ENCODE peak calls at places on chromosomes 5 and 9, in ten cellular contexts. T is MCF 10A, M is nephron progenitor cell, E is HFF-Myc, I is BJ, F is GM12865, P is WTC11, W is left ventricle myocardium inferior, G is sigmoid colon, R is fibroblast of villous mesenchyme. C is an unnamed sample.

GRCh38 chr9:74887041-74887980 is at the start of gene TRPM6:
- DNase-seq in T (peak), E (peak), G (peak), I (peak), F (no peak), M (peak), W (peak), P (peak), R (peak), C (peak)

GRCh38 chr9:1335174-1335573 is 285.0 kb downstream of the DMRT2 start:
- DNase-seq in E (no peak), R (no peak), P (no peak), W (no peak), I (no peak), M (no peak), T (no peak), G (no peak), F (no peak), C (no peak)

GRCh38 chr9:105026451-105026850 is 98.5 kb upstream of the ABCA1 start:
- DNase-seq in R (no peak), M (no peak), G (no peak), I (no peak), P (no peak), E (no peak), W (no peak), F (no peak), T (no peak), C (no peak)

GRCh38 chr5:158978061-158978745 is 121.5 kb downstream of the EBF1 start:
- DNase-seq in I (peak), M (no peak), G (no peak), E (no peak), R (no peak), W (no peak), F (no peak), T (peak), P (no peak), C (no peak)

GRCh38 chr5:179912951-179913350 is 5.3 kb upstream of the TBC1D9B start:
- DNase-seq in I (no peak), M (no peak), W (no peak), T (no peak), P (no peak), E (no peak), F (no peak), G (no peak), R (no peak), C (no peak)

GRCh38 chr5:1001406-1002270 is 7.0 kb upstream of the NKD2 start:
- DNase-seq in M (no peak), I (no peak), R (no peak), F (peak), W (peak), E (no peak), G (peak), T (no peak), P (peak), C (no peak)

GRCh38 chr5:119996128-119996527 is 366.8 kb downstream of the FAM170A start:
- DNase-seq in P (no peak), E (peak), T (peak), I (no peak), M (no peak), G (no peak), W (no peak), R (peak), F (no peak), C (no peak)

GRCh38 chr5:18972244-18972643 is 1015.8 kb downstream of the CDH18 start:
- DNase-seq in R (no peak), E (no peak), W (no peak), P (no peak), I (no peak), G (no peak), F (no peak), M (no peak), T (no peak), C (no peak)

GRCh38 chr5:16568875-16569580 is 47.8 kb downstream of the RETREG1 start:
- DNase-seq in F (no peak), E (no peak), M (no peak), W (no peak), R (no peak), T (peak), P (no peak), G (peak), I (no peak), C (no peak)

GRCh38 chr5:147690595-147690994 is 91.9 kb downstream of the JAKMIP2 start:
- DNase-seq in M (no peak), F (no peak), P (peak), T (peak), I (no peak), W (no peak), E (no peak), G (no peak), R (no peak), C (no peak)

GRCh38 chr9:121634800-121635261 is 16.6 kb upstream of the DAB2IP start:
- DNase-seq in R (no peak), F (peak), G (no peak), P (peak), E (no peak), T (peak), M (peak), I (no peak), W (no peak), C (peak)

GRCh38 chr9:69502671-69503301 is 169.4 kb downstream of the APBA1 start:
- DNase-seq in T (peak), G (no peak), W (no peak), M (no peak), E (peak), R (peak), I (no peak), P (no peak), F (no peak), C (no peak)

GRCh38 chr5:176788091-176788490 is 22.3 kb upstream of the UNC5A start:
- DNase-seq in I (no peak), F (no peak), W (no peak), G (no peak), T (no peak), R (no peak), M (no peak), P (no peak), E (no peak), C (no peak)

GRCh38 chr5:40518511-40518917 is 161.2 kb upstream of the PTGER4 start:
- DNase-seq in T (peak), G (no peak), R (no peak), P (no peak), E (no peak), W (no peak), M (no peak), I (no peak), F (no peak), C (peak)

GRCh38 chr5:34895641-34896419 is 19.5 kb downstream of the RAD1 start:
- DNase-seq in W (no peak), E (no peak), F (no peak), I (no peak), M (no peak), G (no peak), T (peak), P (no peak), R (peak), C (no peak)

DNA sequence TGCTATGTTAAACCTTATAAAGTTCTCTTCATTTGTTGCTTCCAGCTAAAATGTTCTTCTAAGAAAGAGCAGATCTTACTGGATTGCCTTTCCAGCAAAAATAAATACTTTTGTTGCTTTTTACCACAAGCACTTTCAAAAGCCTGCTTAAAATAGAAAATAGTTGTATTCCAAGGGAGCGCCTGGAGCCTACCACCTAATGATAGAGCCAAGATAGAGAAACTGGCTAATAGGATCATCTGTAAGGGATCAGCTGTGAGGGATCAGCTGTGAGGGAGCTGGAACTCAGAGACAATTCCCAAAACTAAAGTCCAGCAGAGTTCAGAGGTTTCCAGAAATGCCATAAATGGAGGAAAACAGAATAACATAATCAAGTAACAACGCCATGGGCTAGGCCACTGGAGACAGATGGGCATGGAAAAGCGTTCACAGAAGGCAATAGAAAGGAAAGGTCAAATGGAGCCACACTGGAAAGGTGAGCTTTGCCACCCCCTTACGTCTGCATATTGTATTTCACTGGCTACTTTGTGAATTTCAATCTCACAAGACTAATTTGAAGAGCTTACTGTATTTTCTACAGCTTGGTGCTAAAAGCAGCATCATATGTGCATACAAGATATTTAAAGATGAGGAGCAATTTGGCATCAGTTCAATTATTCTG is 140.6 kb upstream of the TLE4 start:
- DNase-seq in G (no peak), T (peak), F (no peak), R (no peak), P (no peak), W (no peak), I (no peak), M (no peak), E (no peak), C (no peak)
- TF ChIP-seq CTCF in G (no peak), T (no peak), F (no peak), R (no peak), P (no peak), W (no peak), I (no peak), M (no peak), E (no peak), C (no peak)

DNA sequence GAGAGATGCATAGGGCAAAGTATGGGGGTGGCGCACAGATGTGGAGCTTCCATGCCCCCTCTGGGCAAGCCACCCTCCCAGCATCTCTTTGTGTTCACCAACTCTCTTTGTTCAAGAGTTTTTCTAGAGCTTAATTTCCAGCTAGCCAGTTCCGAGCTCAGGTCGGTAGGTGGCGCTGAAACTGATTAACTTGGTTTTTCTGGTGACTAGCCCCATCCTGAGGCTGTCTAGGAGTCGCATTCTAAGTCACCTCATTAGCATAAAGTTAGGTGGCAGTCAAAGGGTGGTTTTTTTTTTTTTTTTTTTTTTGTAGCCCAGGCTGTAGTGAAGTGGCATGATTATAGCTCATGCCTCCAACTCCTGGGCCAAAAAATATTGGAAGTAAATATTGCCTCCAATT is 476.4 kb downstream of the KDM4C start:
- DNase-seq in R (peak), P (peak), I (no peak), T (peak), W (no peak), F (peak), M (peak), E (peak), G (no peak), C (peak)
- TF ChIP-seq CTCF in R (peak), P (peak), I (peak), T (peak), W (peak), F (peak), M (peak), E (peak), G (no peak), C (peak)

GRCh38 chr9:111807197-111807596 is 12.5 kb upstream of the SHOC1 start:
- DNase-seq in G (no peak), I (no peak), M (no peak), R (no peak), W (no peak), F (no peak), E (no peak), P (no peak), T (no peak), C (no peak)
- TF ChIP-seq CTCF in G (no peak), I (no peak), M (no peak), R (no peak), W (no peak), F (no peak), E (no peak), P (no peak), T (no peak), C (no peak)

DNA sequence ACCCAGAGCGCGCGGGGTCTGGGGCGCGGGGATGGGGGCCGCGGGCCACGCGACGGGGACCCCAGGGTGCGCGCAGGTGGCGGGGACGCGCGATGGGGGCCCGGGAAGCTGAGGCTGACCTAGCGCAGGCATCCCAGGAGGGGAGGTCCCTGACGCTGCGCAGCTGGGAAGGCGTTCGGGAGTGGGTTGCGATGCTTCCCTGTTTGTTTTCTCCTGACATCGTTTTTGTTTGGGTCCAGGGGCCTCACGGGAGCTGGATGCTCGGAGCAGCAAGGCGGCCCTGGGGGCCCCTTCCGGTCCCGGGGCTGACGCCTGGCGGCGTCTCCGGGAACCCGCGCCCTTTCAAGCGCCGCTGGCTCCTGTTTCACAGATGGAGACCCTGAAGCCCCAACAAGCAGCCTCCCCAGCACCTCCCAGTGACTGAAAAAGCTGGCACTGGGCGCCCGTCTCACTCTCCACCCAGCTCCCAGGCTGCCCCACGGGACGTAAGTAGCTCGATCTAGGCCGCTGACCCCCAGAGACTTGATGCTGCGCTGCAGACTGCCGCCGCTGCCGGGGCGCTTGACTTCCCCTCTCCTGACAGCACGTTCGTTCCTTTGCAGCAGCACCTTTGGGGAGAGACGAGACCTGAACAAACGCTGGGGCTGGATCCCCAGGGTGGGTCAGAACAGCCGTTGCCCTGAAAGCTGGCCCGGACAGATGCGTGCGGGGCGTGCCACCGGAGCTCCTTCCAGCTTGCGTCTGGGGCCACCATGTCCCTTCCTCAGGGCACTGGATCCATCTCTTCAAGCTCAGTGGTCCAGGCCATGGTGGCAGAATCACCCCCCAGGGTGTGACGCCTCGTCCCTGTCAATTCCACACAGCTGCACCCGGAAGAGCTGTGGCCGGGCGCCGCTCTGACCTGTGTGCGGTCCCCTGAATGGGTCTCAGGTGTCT is 593 bp downstream of the BRD3OS start:
- DNase-seq in P (peak), I (no peak), R (peak), T (no peak), F (peak), G (peak), E (peak), M (peak), W (peak), C (peak)
- TF ChIP-seq CTCF in P (no peak), I (peak), R (peak), T (no peak), F (peak), G (no peak), E (peak), M (peak), W (peak), C (peak)

GRCh38 chr5:145699846-145700245 is 135.3 kb downstream of the PRELID2 start:
- DNase-seq in W (no peak), I (no peak), P (no peak), F (no peak), E (no peak), R (peak), T (no peak), M (no peak), G (no peak), C (no peak)

GRCh38 chr5:145701404-145701803 is 133.7 kb downstream of the PRELID2 start:
- DNase-seq in F (no peak), M (no peak), G (no peak), E (no peak), R (no peak), T (no peak), W (no peak), I (no peak), P (no peak), C (no peak)

DNA sequence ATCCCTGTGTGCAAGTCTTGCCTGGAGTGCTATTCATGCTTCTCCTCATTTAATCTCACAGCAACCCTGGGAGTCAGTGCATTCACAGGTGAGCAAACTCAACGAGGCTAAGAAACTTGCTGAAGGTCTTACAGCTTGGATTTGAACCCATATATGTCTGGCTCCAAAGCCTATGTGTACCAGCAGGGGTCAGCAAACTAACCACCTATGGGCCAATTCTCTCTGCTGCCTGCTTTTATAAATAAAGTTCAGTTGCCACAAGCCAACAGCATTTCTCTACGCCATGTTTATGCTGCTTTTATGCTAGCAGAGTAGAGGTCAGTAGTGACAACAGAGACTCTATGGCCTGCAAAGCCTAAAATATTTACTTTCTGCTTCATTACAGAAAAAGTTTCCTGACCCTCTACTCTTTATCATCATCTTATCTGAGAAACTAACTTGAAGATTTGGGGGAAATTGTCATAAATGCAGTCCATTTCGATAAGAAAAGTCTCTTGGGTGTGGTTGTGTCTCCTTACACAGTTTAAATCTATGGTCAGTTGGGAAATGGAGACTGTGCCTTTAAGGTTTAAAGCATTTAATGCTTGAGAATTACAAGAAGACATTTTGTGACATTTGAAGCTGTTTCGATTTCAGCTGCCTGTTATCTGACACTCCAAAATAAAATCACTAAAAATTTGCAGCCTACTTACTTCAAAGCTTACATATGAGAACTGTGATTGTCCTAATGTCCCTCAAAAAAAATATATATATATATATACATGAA is 137.7 kb downstream of the PRELID2 start:
- DNase-seq in I (no peak), G (no peak), T (peak), M (peak), R (peak), P (peak), W (no peak), F (peak), E (peak), C (peak)
- TF ChIP-seq CTCF in I (peak), G (no peak), T (peak), M (peak), R (peak), P (peak), W (peak), F (peak), E (peak), C (peak)

DNA sequence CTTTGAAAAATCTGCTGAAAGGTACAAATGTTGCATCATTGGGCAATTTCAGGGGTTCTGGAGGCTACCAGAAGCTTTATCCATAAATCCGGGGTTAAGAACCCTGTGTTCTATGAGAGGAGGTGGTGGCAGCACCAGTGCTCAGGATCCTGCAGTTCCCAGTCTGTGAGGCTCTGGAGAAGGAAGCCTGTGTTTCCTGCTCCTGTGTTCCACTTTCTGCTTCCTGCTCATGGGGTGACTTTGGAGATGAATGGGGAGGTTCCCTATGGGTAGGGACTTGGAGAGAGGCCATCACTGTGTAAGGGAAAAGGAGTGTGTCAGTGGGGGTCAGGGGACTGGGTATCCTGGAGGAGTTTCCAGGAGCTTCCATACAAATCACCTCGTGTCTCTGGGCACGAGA is 2.3 kb downstream of the CDX1 start:
- DNase-seq in E (no peak), G (no peak), P (no peak), R (no peak), W (no peak), M (no peak), I (no peak), T (no peak), F (no peak), C (no peak)
- TF ChIP-seq CTCF in E (no peak), G (no peak), P (no peak), R (no peak), W (no peak), M (no peak), I (no peak), T (no peak), F (no peak), C (no peak)

DNA sequence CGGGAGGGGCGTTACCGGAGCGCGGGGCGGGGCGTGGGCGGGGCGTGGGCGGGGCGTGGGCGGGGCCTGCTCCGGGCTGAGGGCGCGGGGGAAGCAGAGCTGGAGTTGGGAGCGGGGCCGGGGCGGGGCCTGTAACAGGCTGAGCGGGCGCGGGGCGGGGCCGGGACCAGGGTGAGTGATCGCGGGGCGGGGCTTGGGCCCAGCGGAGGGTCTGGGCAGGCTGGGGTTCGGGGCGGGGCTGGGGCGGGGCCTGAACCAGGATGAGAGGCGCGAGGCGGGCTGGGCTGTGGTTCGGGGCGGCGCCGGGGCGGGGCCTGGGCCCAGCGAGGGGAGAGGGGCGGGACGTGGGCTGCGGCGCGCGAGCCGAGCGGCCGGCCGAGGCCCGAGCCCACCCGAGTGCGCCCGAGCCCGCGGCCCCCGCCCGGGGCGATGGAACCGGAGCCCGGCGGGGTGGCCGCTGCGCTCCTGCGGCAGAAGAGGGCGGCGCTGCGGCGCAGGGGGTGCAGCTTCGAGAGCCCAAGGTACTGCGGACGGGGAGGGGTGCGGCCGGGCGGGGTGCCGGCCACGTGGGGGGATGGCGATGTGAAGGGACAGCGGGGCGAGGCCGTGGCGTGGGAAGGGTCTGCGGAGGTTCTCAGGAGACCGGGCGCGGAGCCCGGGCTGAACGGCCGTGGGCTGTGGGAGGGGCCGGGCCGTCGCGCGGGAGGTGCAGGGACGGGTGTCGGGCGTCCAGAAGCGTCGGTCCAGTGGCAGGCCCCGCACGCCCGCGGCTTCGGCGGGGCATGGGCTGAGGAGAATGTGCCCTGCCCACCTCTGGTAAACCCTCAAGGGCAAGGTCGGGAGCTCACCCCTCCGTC is 39.5 kb upstream of the GARNL3 start:
- DNase-seq in P (peak), W (peak), T (peak), F (peak), I (no peak), R (peak), E (no peak), M (peak), G (peak), C (peak)
- TF ChIP-seq CTCF in P (no peak), W (no peak), T (no peak), F (no peak), I (no peak), R (no peak), E (no peak), M (no peak), G (no peak), C (no peak)

C was measured in activated CD8-positive, alpha-beta T cell treated with anti-CD3 and anti-CD28 coated beads for 36 hours.